ENCODE peak calls at places on chromosomes 3 and 15, in ten cellular contexts. T is ovary, O is HCT116, R is adrenal gland, S is foreskin fibroblast, F is heart left ventricle, B is astrocyte, Q is astrocyte of the spinal cord, L is K562, I is IMR-90. D is an unnamed sample.

GRCh38 chr15:35293353-35294130 is 208.4 kb upstream of the NANOGP8 start:
- DNase-seq in B (peak), T (no peak), Q (peak), S (peak), R (peak), O (peak), I (peak), L (peak), F (no peak), D (no peak)

GRCh38 chr3:187807086-187807862 is 62.0 kb upstream of the BCL6 start:
- DNase-seq in O (no peak), T (no peak), B (peak), R (no peak), L (no peak), F (no peak), Q (peak), S (peak), I (peak), D (no peak)

GRCh38 chr15:77276096-77276495 is 143.8 kb downstream of the PEAK1 start:
- DNase-seq in R (no peak), S (no peak), I (no peak), Q (no peak), L (no peak), B (no peak), O (no peak), F (no peak), T (no peak), D (peak)

GRCh38 chr3:133856316-133856715 is 39.4 kb downstream of the RAB6B start:
- DNase-seq in I (peak), B (peak), R (no peak), O (no peak), S (peak), Q (no peak), T (no peak), F (no peak), L (no peak), D (no peak)

GRCh38 chr15:29671308-29671981 is 150.8 kb downstream of the TJP1 start:
- DNase-seq in T (no peak), S (peak), F (no peak), Q (peak), R (no peak), I (peak), B (peak), L (no peak), O (no peak), D (no peak)

GRCh38 chr3:10926831-10927521 is 65.6 kb upstream of the SLC6A1 start:
- DNase-seq in S (no peak), T (no peak), F (no peak), O (no peak), R (peak), Q (peak), B (peak), I (no peak), L (no peak), D (no peak)

GRCh38 chr3:13009132-13009945 is 63.9 kb downstream of the IQSEC1 start:
- DNase-seq in T (no peak), S (no peak), F (peak), Q (no peak), L (no peak), I (no peak), O (no peak), B (no peak), R (peak), D (no peak)

GRCh38 chr3:74089854-74090253 is 465.1 kb upstream of the PDZRN3 start:
- DNase-seq in F (no peak), R (no peak), S (peak), I (peak), L (no peak), O (no peak), T (no peak), Q (peak), B (peak), D (no peak)

GRCh38 chr3:69210068-69210730 is 87.8 kb upstream of the LMOD3 start:
- DNase-seq in T (no peak), O (no peak), Q (no peak), B (no peak), R (no peak), I (no peak), L (no peak), S (no peak), F (no peak), D (no peak)

GRCh38 chr3:46491089-46492070 is 6.4 kb upstream of the RTP3 start:
- DNase-seq in S (no peak), T (no peak), Q (no peak), O (no peak), L (no peak), B (no peak), I (no peak), F (no peak), R (no peak), D (no peak)

GRCh38 chr3:138089091-138089490 is 26.3 kb downstream of the DZIP1L start:
- DNase-seq in T (no peak), S (peak), Q (peak), I (peak), R (no peak), B (peak), L (no peak), O (no peak), F (no peak), D (no peak)

GRCh38 chr3:151568095-151568685 is 107.3 kb upstream of the IGSF10 start:
- DNase-seq in R (no peak), S (no peak), O (no peak), F (no peak), B (no peak), L (no peak), I (no peak), T (no peak), Q (no peak), D (no peak)

GRCh38 chr3:52522651-52523251 is 10.9 kb downstream of the NT5DC2 start:
- DNase-seq in R (no peak), B (no peak), I (no peak), S (no peak), T (no peak), L (no peak), Q (no peak), F (peak), O (no peak), D (no peak)

GRCh38 chr15:51448592-51449494 is 107.4 kb downstream of the GLDN start:
- DNase-seq in Q (no peak), T (no peak), B (no peak), L (no peak), I (peak), S (no peak), O (no peak), F (no peak), R (no peak), D (no peak)

GRCh38 chr3:42133500-42134298 is 42.5 kb downstream of the TRAK1 start:
- DNase-seq in I (no peak), R (no peak), L (no peak), Q (no peak), T (no peak), S (no peak), B (no peak), F (no peak), O (no peak), D (no peak)

GRCh38 chr15:48389701-48390143 is 58.5 kb downstream of the DUT start:
- DNase-seq in R (no peak), O (no peak), T (no peak), B (peak), I (peak), S (no peak), L (no peak), F (no peak), Q (peak), D (no peak)

GRCh38 chr3:5186854-5187151 is 704 bp upstream of the EDEM1 start:
- DNase-seq in R (peak), L (no peak), T (no peak), I (peak), S (peak), F (no peak), O (no peak), B (peak), Q (peak), D (no peak)

GRCh38 chr3:9135930-9136525 is 113.4 kb downstream of the SRGAP3 start:
- DNase-seq in F (peak), L (no peak), B (no peak), O (no peak), T (no peak), S (no peak), I (no peak), R (no peak), Q (no peak), D (no peak)

GRCh38 chr3:18812316-18812715 is 336.0 kb upstream of the KCNH8 start:
- DNase-seq in S (no peak), B (peak), Q (peak), O (no peak), I (no peak), R (peak), L (no peak), T (no peak), F (no peak), D (no peak)

GRCh38 chr3:36095238-36095637 is 285.1 kb upstream of the STAC start:
- DNase-seq in O (no peak), L (no peak), S (no peak), B (no peak), I (no peak), Q (no peak), R (no peak), F (no peak), T (no peak), D (no peak)

GRCh38 chr15:51097553-51098330 is 3.0 kb upstream of the TNFAIP8L3 start:
- DNase-seq in T (no peak), S (peak), O (no peak), I (peak), B (peak), L (no peak), Q (peak), R (no peak), F (no peak), D (no peak)

GRCh38 chr15:40543082-40543481 is 21.8 kb downstream of the CCDC32 start:
- DNase-seq in T (no peak), Q (no peak), R (no peak), F (no peak), B (no peak), I (no peak), S (no peak), L (no peak), O (no peak), D (no peak)

GRCh38 chr15:76815421-76815820 is 89.7 kb downstream of the SCAPER start:
- DNase-seq in I (no peak), L (no peak), B (no peak), F (no peak), T (no peak), O (no peak), Q (no peak), R (no peak), S (no peak), D (no peak)

GRCh38 chr3:154018100-154018696 is 103.0 kb upstream of the ARHGEF26 start:
- DNase-seq in I (peak), Q (peak), T (no peak), O (peak), R (no peak), S (no peak), B (no peak), L (peak), F (no peak), D (peak)

GRCh38 chr15:99172171-99172570 is 67.3 kb downstream of the SYNM start:
- DNase-seq in F (no peak), S (no peak), I (no peak), O (no peak), L (peak), B (no peak), R (no peak), T (no peak), Q (no peak), D (no peak)

GRCh38 chr15:81939604-81940440 is 106.0 kb downstream of the MEX3B start:
- DNase-seq in L (peak), T (no peak), F (no peak), Q (peak), O (peak), S (peak), I (peak), R (no peak), B (peak), D (peak)

GRCh38 chr15:81776961-81777360 is 268.9 kb downstream of the MEX3B start:
- DNase-seq in S (no peak), I (no peak), F (no peak), T (no peak), R (no peak), L (no peak), O (no peak), Q (no peak), B (no peak), D (no peak)

GRCh38 chr3:57956833-57957174 is 51.4 kb upstream of the FLNB start:
- DNase-seq in F (no peak), I (no peak), O (no peak), T (no peak), Q (no peak), R (no peak), L (no peak), S (no peak), B (no peak), D (no peak)
- TF ChIP-seq CTCF in F (no peak), I (no peak), O (no peak), T (no peak), Q (no peak), R (no peak), L (no peak), S (no peak), B (no peak), D (no peak)

GRCh38 chr3:129933471-129933870 is 40.0 kb upstream of the TMCC1 start:
- DNase-seq in R (no peak), L (no peak), I (no peak), Q (no peak), B (no peak), F (no peak), S (no peak), O (no peak), T (no peak), D (no peak)

GRCh38 chr3:129938140-129938930 is 36.2 kb upstream of the TRH start:
- DNase-seq in Q (no peak), F (no peak), B (no peak), O (no peak), R (no peak), T (no peak), I (no peak), L (no peak), S (no peak), D (no peak)

GRCh38 chr3:129934234-129935123 is 40.0 kb upstream of the TRH start:
- DNase-seq in F (no peak), O (peak), Q (peak), I (peak), R (no peak), B (no peak), S (peak), L (peak), T (peak), D (peak)

GRCh38 chr3:129937717-129938116 is 36.8 kb upstream of the TRH start:
- DNase-seq in Q (no peak), O (no peak), I (no peak), S (no peak), F (no peak), B (no peak), R (no peak), T (no peak), L (no peak), D (no peak)

GRCh38 chr3:129936757-129937156 is 37.8 kb upstream of the TRH start:
- DNase-seq in S (peak), B (peak), I (peak), O (no peak), L (no peak), R (peak), T (peak), F (no peak), Q (peak), D (peak)
- H3K4me3 ChIP-seq in S (peak), B (peak), I (peak), O (no peak), L (no peak), R (no peak), T (peak), F (peak), Q (peak), D (no peak)

GRCh38 chr15:58081446-58081845 is 15.9 kb upstream of the ALDH1A2 start:
- DNase-seq in I (no peak), B (no peak), L (no peak), Q (no peak), F (no peak), T (no peak), S (no peak), R (no peak), O (no peak), D (no peak)

GRCh38 chr15:58078591-58078990 is 13.1 kb upstream of the ALDH1A2 start:
- DNase-seq in S (no peak), L (no peak), B (no peak), O (no peak), R (no peak), F (no peak), T (no peak), I (no peak), Q (no peak), D (no peak)

GRCh38 chr15:58080398-58080797 is 14.9 kb upstream of the ALDH1A2 start:
- DNase-seq in O (no peak), Q (no peak), S (no peak), L (no peak), T (no peak), R (no peak), F (no peak), B (no peak), I (no peak), D (no peak)

GRCh38 chr15:58074452-58074851 is 8.9 kb upstream of the ALDH1A2 start:
- DNase-seq in T (no peak), R (no peak), I (no peak), O (no peak), F (no peak), Q (no peak), S (no peak), L (no peak), B (no peak), D (no peak)

DNA sequence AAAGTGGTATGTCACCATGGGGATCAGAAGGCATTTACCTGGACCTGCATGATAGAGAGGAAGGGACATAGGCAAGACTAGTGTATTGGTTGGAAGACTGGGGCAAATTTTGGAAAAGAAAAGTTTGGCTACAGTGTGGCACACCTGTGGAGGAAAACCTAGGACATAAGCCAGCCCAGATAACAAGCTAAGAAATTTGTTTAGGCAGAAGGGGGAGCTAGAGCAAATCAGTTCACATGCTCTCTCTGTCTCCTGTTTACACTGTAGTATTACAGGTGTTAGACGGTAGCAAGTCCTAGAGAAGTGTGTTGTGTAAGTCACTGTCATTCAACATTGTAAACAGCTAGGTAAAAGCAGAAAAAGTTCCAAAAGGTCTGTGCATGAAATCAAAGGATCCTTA is 11.9 kb upstream of the ALDH1A2 start:
- DNase-seq in S (no peak), Q (no peak), F (no peak), I (no peak), R (no peak), L (no peak), B (no peak), T (no peak), O (peak), D (no peak)
- TF ChIP-seq CTCF in S (no peak), Q (peak), F (peak), I (no peak), R (peak), L (peak), B (peak), T (no peak), O (peak), D (no peak)

GRCh38 chr3:104916971-104917370 is 449.7 kb upstream of the ALCAM start:
- DNase-seq in B (no peak), I (peak), Q (peak), S (no peak), F (no peak), T (no peak), L (no peak), R (no peak), O (no peak), D (no peak)
- H3K4me3 ChIP-seq in B (no peak), I (no peak), Q (no peak), S (no peak), F (no peak), T (no peak), L (no peak), R (no peak), O (no peak), D (no peak)

DNA sequence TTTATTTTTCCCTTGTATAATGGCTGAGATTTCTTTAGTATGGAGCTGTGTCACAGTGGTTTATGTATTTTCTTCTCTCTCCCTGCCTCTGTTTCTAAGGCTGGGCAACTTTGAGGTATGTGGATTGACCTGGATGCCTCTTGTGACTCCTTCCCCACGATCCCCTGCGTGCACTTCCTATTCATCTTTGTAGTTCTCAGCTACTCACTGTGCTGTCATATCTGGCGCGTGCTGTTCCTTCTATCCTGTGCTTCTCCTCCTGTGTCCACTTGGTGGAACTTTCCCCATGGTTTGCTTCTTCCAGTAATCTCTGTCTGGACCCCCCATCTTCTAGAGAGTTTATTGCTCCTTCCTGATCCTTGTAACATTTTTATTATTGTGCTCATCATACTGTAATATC is 97.3 kb downstream of the AKAP13 start:
- DNase-seq in Q (peak), O (no peak), R (no peak), T (no peak), F (no peak), B (peak), I (peak), L (no peak), S (no peak), D (no peak)
- TF ChIP-seq CTCF in Q (peak), O (no peak), R (no peak), T (no peak), F (peak), B (peak), I (no peak), L (no peak), S (no peak), D (no peak)

GRCh38 chr15:70559840-70560239 is 203.5 kb downstream of the UACA start:
- DNase-seq in S (no peak), L (no peak), Q (no peak), I (no peak), T (no peak), F (no peak), B (no peak), O (no peak), R (no peak), D (no peak)

GRCh38 chr15:70559223-70559823 is 204.0 kb downstream of the UACA start:
- DNase-seq in F (no peak), R (peak), O (no peak), B (peak), S (peak), T (no peak), I (peak), L (no peak), Q (peak), D (peak)

GRCh38 chr15:70556804-70557203 is 206.6 kb downstream of the UACA start:
- DNase-seq in O (no peak), T (no peak), Q (no peak), I (no peak), S (no peak), R (no peak), F (no peak), B (no peak), L (no peak), D (no peak)

GRCh38 chr15:70557506-70558258 is 205.7 kb downstream of the UACA start:
- DNase-seq in F (no peak), Q (no peak), L (no peak), S (no peak), I (no peak), T (no peak), B (no peak), R (no peak), O (no peak), D (no peak)

DNA sequence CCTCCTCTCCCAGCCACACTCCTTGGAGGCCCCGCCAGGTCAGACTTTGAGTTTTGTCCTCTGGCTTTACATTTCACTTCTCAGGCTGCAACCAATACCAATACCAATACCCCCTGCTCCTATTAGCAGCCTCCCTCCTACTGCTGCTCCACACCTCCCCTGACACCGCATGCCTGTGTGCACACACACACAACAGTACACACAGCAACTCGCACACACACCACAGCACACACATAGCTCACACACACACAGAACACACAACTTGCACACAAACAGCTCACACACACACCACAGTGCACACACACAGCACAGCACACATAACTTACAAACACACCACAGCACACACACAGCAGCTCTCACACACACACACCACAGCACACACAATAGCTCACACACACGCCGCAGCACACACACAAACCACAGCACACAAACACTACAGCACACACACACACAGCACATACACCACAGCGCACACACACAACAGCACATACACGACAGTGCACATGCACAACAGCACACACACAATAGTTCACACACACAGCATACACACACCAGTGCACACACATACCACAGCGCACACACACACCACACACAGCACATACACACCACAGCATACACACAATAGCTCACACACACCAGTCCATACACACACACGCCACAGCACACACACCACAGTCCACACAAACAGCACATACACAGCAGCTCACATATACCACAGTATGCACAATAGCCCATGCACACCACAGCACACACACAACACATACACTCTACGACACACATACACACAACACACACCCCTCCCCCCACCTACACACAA is 204.7 kb downstream of the UACA start:
- DNase-seq in O (no peak), I (no peak), F (no peak), B (no peak), R (no peak), L (no peak), S (no peak), T (no peak), Q (no peak), D (no peak)
- H3K4me3 ChIP-seq in O (no peak), I (no peak), F (no peak), B (no peak), R (no peak), L (no peak), S (no peak), T (no peak), Q (no peak), D (peak)